ENCODE peak calls at places on chromosomes 2 and 18, in ten cellular contexts. N is ELR; T is NCI-H2029; H is CD4-positive, CD25-positive, alpha-beta regulatory T cell; L is tibial nerve; U is tibial artery; B is fibroblast of the conjunctiva; R is naive thymus-derived CD4-positive, alpha-beta T cell; Y is M059J; Z is PC-3. J is an unnamed sample.

GRCh38 chr2:66082576-66082975 is 352.3 kb upstream of the MEIS1 start:
- DNase-seq in N (no peak), T (no peak), H (no peak), L (no peak), U (no peak), B (no peak), R (no peak), Y (no peak), Z (no peak), J (no peak)

GRCh38 chr18:52200891-52201663 is 138.9 kb upstream of the DCC start:
- DNase-seq in N (no peak), T (no peak), H (no peak), L (no peak), U (no peak), B (no peak), R (no peak), Y (no peak), Z (no peak), J (no peak)

GRCh38 chr2:113009617-113010016 is 4.4 kb downstream of the IL36A start:
- DNase-seq in N (no peak), T (no peak), H (no peak), L (no peak), U (no peak), B (no peak), R (no peak), Y (no peak), Z (no peak), J (no peak)

GRCh38 chr2:83972123-83972522 is 487.0 kb downstream of the SUCLG1 start:
- DNase-seq in N (peak), T (no peak), H (no peak), L (no peak), U (no peak), B (no peak), R (no peak), Y (no peak), Z (peak), J (no peak)

GRCh38 chr18:23812566-23813440 is 123.5 kb downstream of the LAMA3 start:
- DNase-seq in N (peak), T (no peak), H (no peak), L (no peak), U (no peak), B (no peak), R (peak), Y (peak), Z (peak), J (no peak)

GRCh38 chr18:7904529-7904928 is 337.4 kb downstream of the PTPRM start:
- DNase-seq in N (peak), T (no peak), H (no peak), L (no peak), U (no peak), B (peak), R (no peak), Y (peak), Z (peak), J (no peak)

GRCh38 chr2:44916291-44916690 is 25.2 kb upstream of the SIX3 start:
- DNase-seq in N (no peak), T (no peak), H (no peak), L (no peak), U (no peak), B (no peak), R (no peak), Y (no peak), Z (no peak), J (no peak)

GRCh38 chr18:22355069-22355468 is 62.6 kb downstream of the CTAGE1 start:
- DNase-seq in N (no peak), T (no peak), H (no peak), L (no peak), U (no peak), B (no peak), R (no peak), Y (no peak), Z (no peak), J (no peak)

GRCh38 chr18:57819119-57819518 is 16.0 kb upstream of the ATP8B1 start:
- DNase-seq in N (no peak), T (no peak), H (no peak), L (no peak), U (no peak), B (no peak), R (no peak), Y (peak), Z (no peak), J (no peak)

J was measured in B cell.